ENCODE peak calls at places on chromosomes 11 and 22, in four cellular contexts. I is activated CD4-positive, alpha-beta T cell treated with anti-CD3 and anti-CD28 coated beads, Interleukin-2, amount 50 U/mL, for 24 hours; N is heart left ventricle; V is HAP-1. O is an unnamed sample.

GRCh38 chr11:10749476-10749875 is 1.6 kb upstream of the CTR9 start:
- DNase-seq in V (no peak), I (no peak), N (no peak), O (no peak)

GRCh38 chr11:128021304-128022006 is 565.9 kb downstream of the ETS1 start:
- DNase-seq in I (no peak), V (no peak), N (no peak), O (peak; percentile 26)

GRCh38 chr11:1109101-1109917 is 34.6 kb downstream of the MUC2 start:
- DNase-seq in I (no peak), N (no peak), V (no peak), O (no peak)

GRCh38 chr11:33191456-33191855 is 30.2 kb upstream of the CSTF3 start:
- DNase-seq in N (no peak), V (no peak), I (no peak), O (no peak)

GRCh38 chr22:27845603-27846100 is 44.1 kb upstream of the MN1 start:
- DNase-seq in V (no peak), N (no peak), I (no peak), O (no peak)

GRCh38 chr11:120786206-120786735 is 237.6 kb upstream of the TBCEL start:
- DNase-seq in I (no peak), V (no peak), N (no peak), O (no peak)

GRCh38 chr22:36926721-36927435 is 13.4 kb downstream of the CSF2RB start:
- DNase-seq in N (no peak), I (no peak), V (no peak), O (no peak)

GRCh38 chr11:43505171-43505570 is 146.5 kb downstream of the TTC17 start:
- DNase-seq in V (no peak), N (no peak), I (no peak), O (no peak)

GRCh38 chr11:134905966-134906955 is 494.2 kb upstream of the B3GAT1 start:
- DNase-seq in N (peak; percentile 39), I (no peak), V (no peak), O (no peak)